ENCODE peak calls at places on chromosome 17, in six cellular contexts. L, J, H, X, P and B are unnamed samples.

GRCh38 chr17:62688398-62689140 is 61.1 kb downstream of the MRC2 start:
- DNase-seq in H (no peak), J (no peak), L (no peak), P (no peak), X (no peak), B (no peak)

GRCh38 chr17:37541880-37542675 is 52.4 kb downstream of the DUSP14 start:
- DNase-seq in X (no peak), H (no peak), L (no peak), P (no peak), J (no peak), B (no peak)

GRCh38 chr17:77460514-77461046 is 319.8 kb downstream of the SEC14L1 start:
- DNase-seq in H (no peak), X (no peak), J (no peak), P (no peak), L (no peak), B (no peak)

GRCh38 chr17:64662774-64663367 is 764 bp upstream of the SMURF2 start:
- DNase-seq in J (peak; percentile 32), X (no peak), P (no peak), L (no peak), H (no peak), B (no peak)

GRCh38 chr17:81866440-81867122 is 4.6 kb downstream of the ARHGDIA start:
- DNase-seq in L (no peak), P (no peak), J (no peak), H (peak; percentile 35), X (no peak), B (no peak)

GRCh38 chr17:63685021-63685420 is 14.9 kb downstream of the LIMD2 start:
- DNase-seq in H (no peak), P (no peak), X (no peak), L (peak; percentile 38), J (no peak), B (no peak)

GRCh38 chr17:77723071-77723908 is 235.2 kb upstream of the TNRC6C start:
- DNase-seq in L (peak; percentile 20), H (no peak), P (peak; percentile 13), J (peak; percentile 23), X (no peak), B (no peak)

GRCh38 chr17:49217651-49218413 is 7.3 kb downstream of the ABI3 start:
- DNase-seq in H (no peak), L (peak; percentile 22), J (no peak), P (peak; percentile 90), X (no peak), B (peak; percentile 74)

GRCh38 chr17:12020595-12021590 is at the start of gene MAP2K4:
- DNase-seq in J (peak; percentile 84), P (peak; percentile 92), H (peak; percentile 82), X (peak; percentile 86), L (peak; percentile 87), B (peak; percentile 95)

GRCh38 chr17:56592487-56593072 is 919 bp upstream of the NOG start:
- DNase-seq in J (peak; percentile 42), X (no peak), L (no peak), P (peak; percentile 66), H (peak; percentile 52), B (peak; percentile 64)

GRCh38 chr17:16652252-16652651 is 1.4 kb downstream of the ZNF624 start:
- DNase-seq in X (no peak), H (no peak), P (no peak), L (no peak), J (no peak), B (no peak)

GRCh38 chr17:71713846-71714245 is 407.0 kb upstream of the SOX9 start:
- DNase-seq in J (no peak), X (no peak), P (no peak), L (no peak), H (no peak), B (no peak)

GRCh38 chr17:42676424-42677011 is at the start of gene PLEKHH3:
- DNase-seq in P (no peak), X (no peak), L (no peak), J (peak; percentile 32), H (no peak), B (no peak)

GRCh38 chr17:35890774-35891155 is 10.6 kb upstream of the CCL5 start:
- DNase-seq in P (peak; percentile 89), L (no peak), X (no peak), H (no peak), J (peak; percentile 5), B (no peak)

GRCh38 chr17:63381101-63381729 is 64.9 kb downstream of the CYB561 start:
- DNase-seq in L (no peak), H (no peak), J (no peak), P (no peak), X (no peak), B (no peak)

GRCh38 chr17:3667366-3668278 is 756 bp downstream of the TAX1BP3 start:
- DNase-seq in H (peak; percentile 70), P (peak; percentile 30), X (peak; percentile 66), L (peak; percentile 76), J (no peak), B (peak; percentile 85)

GRCh38 chr17:81442791-81443190 is 47.5 kb downstream of the BAHCC1 start:
- DNase-seq in J (no peak), L (no peak), X (no peak), H (no peak), P (no peak), B (no peak)